ENCODE peak calls at places on chromosomes 4 and X, in eight cellular contexts. One of them, this sample, is unnamed.

GRCh38 chrX:74520896-74521295 is 93.5 kb downstream of the RLIM start:
- DNase-seq in hepatocyte: no peak
- DNase-seq in GM12878: no peak
- DNase-seq in foreskin fibroblast: no peak
- DNase-seq in Jurkat, Clone E6-1: no peak
- DNase-seq in H9: no peak
- DNase-seq in ovary: no peak
- DNase-seq in anterior cingulate cortex: no peak
- DNase-seq in this sample: no peak

GRCh38 chrX:10089378-10089795 is 67.4 kb upstream of the CLCN4 start:
- DNase-seq in hepatocyte: no peak
- DNase-seq in GM12878: no peak
- DNase-seq in anterior cingulate cortex: no peak
- DNase-seq in H9: no peak
- DNase-seq in ovary: no peak
- DNase-seq in Jurkat, Clone E6-1: no peak
- DNase-seq in foreskin fibroblast: no peak
- DNase-seq in this sample: no peak

GRCh38 chrX:10090319-10090718 is 66.5 kb upstream of the CLCN4 start:
- DNase-seq in H9: no peak
- DNase-seq in GM12878: no peak
- DNase-seq in foreskin fibroblast: no peak
- DNase-seq in ovary: no peak
- DNase-seq in anterior cingulate cortex: no peak
- DNase-seq in Jurkat, Clone E6-1: no peak
- DNase-seq in hepatocyte: no peak
- DNase-seq in this sample: no peak

GRCh38 chr4:40662962-40663604 is 33.4 kb upstream of the RBM47 start:
- DNase-seq in Jurkat, Clone E6-1: no peak
- DNase-seq in H9: no peak
- DNase-seq in ovary: no peak
- DNase-seq in foreskin fibroblast: peak; percentile 32
- DNase-seq in hepatocyte: peak; percentile 65
- DNase-seq in GM12878: peak; percentile 82
- DNase-seq in anterior cingulate cortex: no peak
- DNase-seq in this sample: peak; percentile 39

GRCh38 chrX:51420610-51421009 is 75.8 kb downstream of the NUDT11 start:
- DNase-seq in hepatocyte: peak; percentile 71
- DNase-seq in Jurkat, Clone E6-1: peak; percentile 35
- DNase-seq in foreskin fibroblast: peak; percentile 7
- DNase-seq in H9: no peak
- DNase-seq in ovary: no peak
- DNase-seq in GM12878: no peak
- DNase-seq in anterior cingulate cortex: no peak
- DNase-seq in this sample: peak; percentile 8

GRCh38 chr4:173477016-173477415 is 53.0 kb downstream of the HAND2 start:
- DNase-seq in GM12878: no peak
- DNase-seq in H9: no peak
- DNase-seq in foreskin fibroblast: no peak
- DNase-seq in hepatocyte: no peak
- DNase-seq in anterior cingulate cortex: no peak
- DNase-seq in ovary: no peak
- DNase-seq in Jurkat, Clone E6-1: no peak
- DNase-seq in this sample: no peak

GRCh38 chr4:52641853-52642563 is 17.1 kb downstream of the USP46 start:
- DNase-seq in Jurkat, Clone E6-1: no peak
- DNase-seq in H9: no peak
- DNase-seq in hepatocyte: no peak
- DNase-seq in foreskin fibroblast: peak; percentile 37
- DNase-seq in GM12878: peak; percentile 67
- DNase-seq in anterior cingulate cortex: no peak
- DNase-seq in ovary: no peak
- DNase-seq in this sample: no peak

GRCh38 chr4:110196871-110197420 is 1.5 kb downstream of the ELOVL6 start:
- DNase-seq in anterior cingulate cortex: peak; percentile 70
- DNase-seq in GM12878: no peak
- DNase-seq in H9: peak; percentile 55
- DNase-seq in hepatocyte: no peak
- DNase-seq in Jurkat, Clone E6-1: peak; percentile 25
- DNase-seq in foreskin fibroblast: no peak
- DNase-seq in ovary: peak; percentile 50
- DNase-seq in this sample: no peak

GRCh38 chr4:153159728-153160221 is 44.5 kb upstream of the TRIM2 start:
- DNase-seq in ovary: no peak
- DNase-seq in H9: no peak
- DNase-seq in hepatocyte: no peak
- DNase-seq in anterior cingulate cortex: no peak
- DNase-seq in GM12878: no peak
- DNase-seq in foreskin fibroblast: peak; percentile 26
- DNase-seq in Jurkat, Clone E6-1: no peak
- DNase-seq in this sample: no peak

GRCh38 chr4:137610960-137611359 is 78.7 kb upstream of the PCDH18 start:
- DNase-seq in GM12878: no peak
- DNase-seq in foreskin fibroblast: no peak
- DNase-seq in ovary: no peak
- DNase-seq in H9: peak; percentile 41
- DNase-seq in anterior cingulate cortex: no peak
- DNase-seq in Jurkat, Clone E6-1: no peak
- DNase-seq in hepatocyte: peak; percentile 19
- DNase-seq in this sample: no peak

GRCh38 chrX:23919706-23920320 is 12.0 kb downstream of the CXorf58 start:
- DNase-seq in foreskin fibroblast: no peak
- DNase-seq in ovary: no peak
- DNase-seq in H9: peak; percentile 70
- DNase-seq in anterior cingulate cortex: no peak
- DNase-seq in Jurkat, Clone E6-1: no peak
- DNase-seq in GM12878: no peak
- DNase-seq in hepatocyte: no peak
- DNase-seq in this sample: no peak